ENCODE peak calls at places on chromosomes 2 and 18, in six cellular contexts. J, T, D, Q, P and N are unnamed samples.
A peak's percentile ranks its signal among the peaks of the same experiment; 100 is the strongest.

GRCh38 chr2:191325651-191326365 is 80.6 kb downstream of the MYO1B start:
- DNase-seq in Q (no peak), T (no peak), J (no peak), D (no peak), P (no peak), N (no peak)

GRCh38 chr18:21444465-21445023 is 156.0 kb downstream of the ESCO1 start:
- DNase-seq in J (no peak), Q (peak; percentile 47), T (no peak), P (peak; percentile 66), D (peak; percentile 32), N (no peak)

GRCh38 chr2:147197754-147198153 is 647.1 kb upstream of the ACVR2A start:
- DNase-seq in Q (no peak), J (no peak), T (peak; percentile 98), P (no peak), D (no peak), N (no peak)

GRCh38 chr2:37527362-37527761 is 144.1 kb downstream of the CDC42EP3 start:
- DNase-seq in P (no peak), Q (no peak), T (no peak), J (no peak), D (no peak), N (no peak)

GRCh38 chr2:176079851-176080539 is 3.8 kb downstream of the EVX2 start:
- DNase-seq in T (peak; percentile 90), Q (no peak), P (no peak), D (no peak), J (no peak), N (no peak)

GRCh38 chr2:71718686-71719085 is 265.3 kb downstream of the DYSF start:
- DNase-seq in T (no peak), Q (no peak), J (no peak), P (no peak), D (no peak), N (no peak)

GRCh38 chr2:10721344-10722251 is at the start of gene ATP6V1C2:
- DNase-seq in J (no peak), P (peak; percentile 31), D (peak; percentile 64), T (peak; percentile 31), Q (no peak), N (no peak)

GRCh38 chr2:9548506-9548905 is 7.1 kb downstream of the ADAM17 start:
- DNase-seq in J (no peak), P (no peak), D (no peak), Q (no peak), T (no peak), N (no peak)

GRCh38 chr18:58943896-58944295 is 79.2 kb downstream of the ZNF532 start:
- DNase-seq in D (no peak), J (no peak), P (no peak), Q (no peak), T (no peak), N (no peak)